ENCODE peak calls at places on chromosomes 1 and 21, in four cellular contexts. P is Caco-2, V is fibroblast of pulmonary artery, C is endodermal cell. F is an unnamed sample.

GRCh38 chr1:232009741-232010140 is 383.2 kb downstream of the DISC1 start:
- DNase-seq in P (no peak), V (no peak), C (no peak), F (no peak)

GRCh38 chr1:51518033-51518729 is 885 bp downstream of the EPS15 start:
- DNase-seq in P (peak), V (peak), C (peak), F (peak)

GRCh38 chr1:177256153-177256814 is 85.5 kb downstream of the BRINP2 start:
- DNase-seq in P (no peak), V (peak), C (peak), F (peak)

GRCh38 chr1:20947409-20947808 is 160.3 kb upstream of the HP1BP3 start:
- DNase-seq in P (no peak), V (no peak), C (no peak), F (no peak)

GRCh38 chr1:197321821-197322220 is 53.8 kb downstream of the CRB1 start:
- DNase-seq in P (no peak), V (no peak), C (no peak), F (no peak)

GRCh38 chr1:165879946-165880345 is 52.5 kb downstream of the UCK2 start:
- DNase-seq in P (no peak), V (no peak), C (no peak), F (no peak)

GRCh38 chr1:205777994-205778393 is 2.7 kb upstream of the RAB29 start:
- DNase-seq in P (no peak), V (no peak), C (no peak), F (peak)

GRCh38 chr1:202047977-202048376 is 37.6 kb downstream of the ELF3 start:
- DNase-seq in P (peak), V (no peak), C (no peak), F (no peak)

GRCh38 chr1:85198864-85199263 is 2.0 kb downstream of the SYDE2 start:
- DNase-seq in P (no peak), V (no peak), C (no peak), F (no peak)

GRCh38 chr1:66282885-66283284 is 251.1 kb upstream of the SGIP1 start:
- DNase-seq in P (no peak), V (no peak), C (no peak), F (no peak)

GRCh38 chr1:29243863-29244185 is 7.5 kb downstream of the PTPRU start:
- DNase-seq in P (no peak), V (peak), C (no peak), F (no peak)

GRCh38 chr1:212481438-212481767 is 48.7 kb downstream of the NENF start:
- DNase-seq in P (no peak), V (no peak), C (no peak), F (no peak)

GRCh38 chr1:8963940-8964339 is 18.3 kb downstream of the CA6 start:
- DNase-seq in P (no peak), V (no peak), C (no peak), F (no peak)

GRCh38 chr1:222813866-222814535 is 838 bp upstream of the DISP1 start:
- DNase-seq in P (no peak), V (no peak), C (no peak), F (no peak)

GRCh38 chr1:235278915-235279292 is 49.1 kb downstream of the ARID4B start:
- DNase-seq in P (no peak), V (no peak), C (no peak), F (no peak)

GRCh38 chr21:37551406-37552355 is 185.1 kb downstream of the DYRK1A start:
- DNase-seq in P (peak), V (peak), C (peak), F (no peak)

GRCh38 chr1:7581754-7582264 is 189.3 kb upstream of the VAMP3 start:
- DNase-seq in P (peak), V (peak), C (no peak), F (no peak)

GRCh38 chr1:151596166-151596933 is 15.5 kb upstream of the SNX27 start:
- DNase-seq in P (peak), V (peak), C (no peak), F (no peak)

GRCh38 chr1:204320413-204320812 is 39.3 kb downstream of the PLEKHA6 start:
- DNase-seq in P (peak), V (peak), C (no peak), F (no peak)

GRCh38 chr1:246600579-246600978 is 34.3 kb downstream of the CNST start:
- DNase-seq in P (no peak), V (no peak), C (no peak), F (no peak)

GRCh38 chr1:86848654-86849053 is 65.3 kb downstream of the SELENOF start:
- DNase-seq in P (no peak), V (no peak), C (no peak), F (no peak)

GRCh38 chr1:54956726-54957125 is 23.7 kb upstream of the TMEM61 start:
- DNase-seq in P (no peak), V (no peak), C (no peak), F (no peak)
- TF ChIP-seq CTCF in P (no peak), V (no peak), C (no peak), F (no peak)

DNA sequence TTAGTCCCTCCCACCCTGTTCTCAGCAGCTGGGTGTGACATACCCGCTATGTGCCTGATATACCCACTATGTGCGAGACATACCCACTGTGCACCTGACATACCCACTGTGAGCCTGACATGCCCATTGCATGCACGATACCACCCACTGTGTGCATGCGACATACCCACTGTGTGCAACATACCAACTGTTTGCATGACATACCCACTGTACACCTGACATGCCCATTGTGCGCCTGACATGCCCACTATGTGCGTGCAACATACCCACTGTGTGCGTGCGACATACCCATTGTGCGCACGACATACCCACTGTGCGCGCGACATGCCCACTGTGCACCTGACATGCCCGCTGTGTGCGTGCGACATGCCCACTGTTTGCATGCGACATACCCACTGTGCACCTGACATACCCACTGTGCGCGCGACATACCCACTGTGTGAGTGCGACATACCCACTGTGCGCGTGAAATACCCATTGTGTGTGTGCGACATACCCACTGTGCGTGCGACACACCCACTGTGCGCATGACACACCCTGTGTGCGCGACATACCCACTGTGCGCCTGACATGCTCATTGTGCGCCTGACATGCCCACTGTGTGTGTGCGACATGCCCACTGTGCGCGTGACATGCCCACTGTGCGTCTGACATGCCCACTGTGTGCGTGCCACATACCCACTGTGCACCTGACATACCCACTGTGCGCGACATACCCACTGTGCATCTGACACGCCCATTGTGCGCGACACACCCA is 2.8 kb upstream of the RRP1 start:
- DNase-seq in P (no peak), V (no peak), C (no peak), F (peak)
- TF ChIP-seq CTCF in P (no peak), V (no peak), C (no peak), F (no peak)

DNA sequence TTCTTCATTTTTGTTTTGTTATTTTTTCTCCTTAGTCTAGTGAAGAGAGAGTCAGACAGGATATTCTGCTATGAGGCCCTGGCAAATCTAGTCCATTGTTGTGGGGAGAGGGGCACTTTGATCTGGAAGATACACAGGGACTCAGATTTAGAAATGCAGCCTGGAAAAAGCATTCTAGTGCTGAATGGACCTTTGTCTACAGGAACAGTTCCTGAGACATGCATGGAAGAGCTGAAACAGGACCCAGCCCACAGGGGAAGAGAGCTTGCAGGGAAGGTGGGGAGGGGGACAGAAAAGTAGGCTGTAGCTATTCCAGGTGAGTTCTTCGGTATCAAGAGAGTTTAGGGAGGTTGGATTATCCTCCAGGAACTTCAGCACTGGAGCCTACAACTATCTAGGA is 98.5 kb downstream of the AKT3 start:
- DNase-seq in P (no peak), V (no peak), C (no peak), F (no peak)
- TF ChIP-seq CTCF in P (no peak), V (no peak), C (no peak), F (no peak)

DNA sequence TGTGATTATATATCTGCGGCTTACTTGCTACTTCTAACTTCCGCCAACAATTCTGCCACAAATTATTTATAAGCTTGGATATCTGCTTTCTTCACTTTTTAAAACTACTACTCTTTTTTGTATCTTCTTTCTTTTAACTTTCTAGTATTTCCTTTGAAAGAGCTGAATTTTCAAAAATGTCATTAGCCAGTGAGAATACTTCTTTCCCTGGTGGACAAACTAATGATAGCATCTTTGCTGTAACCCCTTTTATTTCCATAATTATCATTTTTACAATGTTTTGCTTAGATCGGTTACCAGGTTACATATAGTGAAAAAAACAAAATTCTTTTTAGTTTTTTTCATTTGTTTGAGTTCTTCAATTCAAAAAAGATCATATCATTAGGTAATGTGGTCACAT is 355.9 kb upstream of the ADGRL4 start:
- DNase-seq in P (no peak), V (no peak), C (no peak), F (no peak)
- TF ChIP-seq CTCF in P (no peak), V (peak), C (peak), F (no peak)

GRCh38 chr21:31993826-31994791 is 121.3 kb downstream of the HUNK start:
- DNase-seq in P (no peak), V (no peak), C (no peak), F (no peak)

GRCh38 chr21:31992391-31992790 is 119.6 kb downstream of the HUNK start:
- DNase-seq in P (no peak), V (no peak), C (no peak), F (no peak)

GRCh38 chr21:31987696-31988095 is 114.9 kb downstream of the HUNK start:
- DNase-seq in P (no peak), V (no peak), C (no peak), F (no peak)

GRCh38 chr21:31988492-31989285 is 115.9 kb downstream of the HUNK start:
- DNase-seq in P (no peak), V (no peak), C (no peak), F (peak)

DNA sequence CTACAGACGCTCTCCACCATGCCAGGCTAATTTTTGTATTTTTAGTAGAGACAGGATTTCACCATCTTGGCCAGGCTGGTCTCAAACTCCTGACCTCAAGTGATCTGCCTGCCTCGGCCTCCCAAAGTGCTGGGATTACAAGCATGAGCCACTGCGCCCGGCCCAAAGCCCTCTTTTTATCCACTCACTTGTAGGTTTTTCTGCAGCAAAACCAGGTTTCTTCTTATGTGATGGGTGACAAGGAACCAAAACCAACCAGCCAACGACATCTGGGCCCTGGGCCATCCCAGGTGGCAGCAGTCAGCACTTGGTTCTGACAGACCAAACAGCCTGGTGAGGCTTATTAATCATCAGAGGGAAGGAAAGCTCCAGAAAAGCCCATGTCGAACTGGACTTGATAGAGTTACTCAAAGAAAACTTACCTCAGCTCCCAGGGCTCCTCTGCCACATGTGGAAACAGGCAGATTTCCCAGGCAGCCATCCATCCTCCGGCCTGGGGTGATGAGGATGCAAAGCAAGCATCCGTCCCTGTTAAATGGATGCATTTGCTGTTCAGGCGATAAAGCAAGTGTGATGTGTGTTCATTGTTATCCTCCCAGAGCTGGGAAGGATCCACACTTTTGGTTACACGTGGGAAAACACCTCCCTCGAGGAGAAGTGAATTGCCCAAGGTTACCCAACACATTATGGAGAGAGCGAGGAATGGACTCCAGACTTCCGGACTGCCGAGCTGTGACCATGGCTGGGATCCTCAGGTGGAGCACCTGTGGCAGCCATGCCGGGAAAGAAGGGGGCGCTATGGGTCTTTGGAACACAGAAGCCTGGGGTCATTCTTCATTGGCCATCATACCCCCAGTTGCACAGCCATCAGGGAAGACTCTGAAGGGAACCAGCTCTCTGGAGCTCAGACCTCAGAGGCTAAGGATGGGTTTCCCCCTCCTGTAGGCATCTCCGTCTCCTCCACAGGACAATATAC is 118.8 kb downstream of the HUNK start:
- DNase-seq in P (no peak), V (no peak), C (peak), F (peak)
- TF ChIP-seq CTCF in P (no peak), V (no peak), C (peak), F (no peak)

GRCh38 chr1:233094269-233094668 is 143.9 kb downstream of the NTPCR start:
- DNase-seq in P (no peak), V (no peak), C (no peak), F (no peak)

GRCh38 chr1:233098255-233098580 is 147.8 kb downstream of the NTPCR start:
- DNase-seq in P (no peak), V (no peak), C (no peak), F (no peak)

GRCh38 chr1:233102381-233102780 is 152.0 kb downstream of the NTPCR start:
- DNase-seq in P (no peak), V (no peak), C (no peak), F (no peak)

GRCh38 chr1:233094691-233095090 is 144.3 kb downstream of the NTPCR start:
- DNase-seq in P (no peak), V (no peak), C (no peak), F (no peak)

DNA sequence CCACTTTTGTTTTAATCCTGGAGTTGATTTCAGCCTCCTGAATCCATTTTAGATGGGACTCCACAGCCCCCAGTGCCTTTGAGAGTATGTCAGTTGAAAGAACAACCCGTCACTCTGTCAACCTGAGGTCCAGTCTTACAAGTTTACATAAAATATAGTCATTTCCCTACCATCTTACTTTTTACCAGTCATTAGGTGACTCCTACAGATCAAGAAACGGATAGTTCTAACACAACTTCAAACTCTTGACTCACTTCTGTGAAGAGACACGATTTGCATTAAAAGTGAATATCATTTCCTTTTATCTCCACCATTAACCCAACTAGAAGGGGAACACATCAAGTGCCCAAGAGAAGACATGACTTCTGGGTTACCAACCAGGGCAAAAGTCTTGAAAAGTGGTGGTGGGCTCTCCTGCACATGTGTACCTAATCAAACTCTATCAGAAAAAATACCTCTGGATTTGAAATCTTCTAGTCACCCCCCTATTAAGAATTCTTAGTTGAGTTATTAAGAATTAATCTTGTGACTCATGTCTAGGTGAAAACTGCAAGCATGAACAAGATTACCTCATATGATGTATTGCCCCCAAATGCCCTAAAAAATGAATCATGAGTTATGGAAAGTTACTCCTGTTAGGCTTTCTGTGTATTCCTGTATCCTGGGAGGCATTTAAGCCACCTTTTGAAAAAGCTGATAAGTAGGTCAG is 147.3 kb downstream of the NTPCR start:
- DNase-seq in P (no peak), V (peak), C (no peak), F (no peak)
- TF ChIP-seq CTCF in P (no peak), V (no peak), C (no peak), F (no peak)

GRCh38 chr1:24424990-24425389 is 9.4 kb downstream of the NIPAL3 start:
- DNase-seq in P (no peak), V (no peak), C (no peak), F (no peak)

GRCh38 chr1:24420547-24420946 is 4.9 kb downstream of the NIPAL3 start:
- DNase-seq in P (no peak), V (peak), C (no peak), F (peak)

GRCh38 chr1:24424207-24424606 is 8.6 kb downstream of the NIPAL3 start:
- DNase-seq in P (no peak), V (no peak), C (no peak), F (no peak)

GRCh38 chr1:24418898-24419628 is 3.5 kb downstream of the NIPAL3 start:
- DNase-seq in P (no peak), V (peak), C (no peak), F (peak)

DNA sequence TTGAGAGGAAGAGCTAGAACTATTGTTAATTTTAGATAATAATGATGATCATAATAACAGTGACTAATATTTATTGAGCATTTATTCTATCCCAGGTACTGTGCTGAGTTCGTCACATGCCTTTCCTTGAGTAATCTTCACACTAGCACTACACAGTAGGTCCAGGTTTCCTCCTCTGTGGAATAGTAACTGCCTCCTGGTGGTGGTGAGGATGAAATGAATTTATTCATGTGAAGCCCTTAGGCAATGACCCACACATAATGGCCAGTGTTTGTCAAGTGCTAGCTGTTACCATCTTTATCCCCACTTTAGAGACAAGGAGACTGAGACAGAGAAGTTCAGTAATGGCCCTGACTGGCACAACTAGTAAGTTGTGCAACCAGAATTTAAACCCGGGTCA is 5.9 kb downstream of the NIPAL3 start:
- DNase-seq in P (no peak), V (no peak), C (no peak), F (no peak)
- TF ChIP-seq CTCF in P (no peak), V (peak), C (peak), F (no peak)

GRCh38 chr21:38770660-38771059 is 35.1 kb upstream of the ETS2 start:
- DNase-seq in P (no peak), V (no peak), C (no peak), F (no peak)

GRCh38 chr21:38768385-38769071 is 37.2 kb upstream of the ETS2 start:
- DNase-seq in P (no peak), V (peak), C (no peak), F (no peak)

GRCh38 chr21:38771536-38771935 is 34.2 kb upstream of the ETS2 start:
- DNase-seq in P (no peak), V (no peak), C (no peak), F (no peak)

GRCh38 chr21:38766987-38767722 is 38.6 kb upstream of the ETS2 start:
- DNase-seq in P (no peak), V (no peak), C (no peak), F (no peak)

GRCh38 chr21:38769253-38769780 is 36.4 kb upstream of the ETS2 start:
- DNase-seq in P (no peak), V (peak), C (no peak), F (no peak)
- TF ChIP-seq CTCF in P (no peak), V (no peak), C (no peak), F (no peak)

DNA sequence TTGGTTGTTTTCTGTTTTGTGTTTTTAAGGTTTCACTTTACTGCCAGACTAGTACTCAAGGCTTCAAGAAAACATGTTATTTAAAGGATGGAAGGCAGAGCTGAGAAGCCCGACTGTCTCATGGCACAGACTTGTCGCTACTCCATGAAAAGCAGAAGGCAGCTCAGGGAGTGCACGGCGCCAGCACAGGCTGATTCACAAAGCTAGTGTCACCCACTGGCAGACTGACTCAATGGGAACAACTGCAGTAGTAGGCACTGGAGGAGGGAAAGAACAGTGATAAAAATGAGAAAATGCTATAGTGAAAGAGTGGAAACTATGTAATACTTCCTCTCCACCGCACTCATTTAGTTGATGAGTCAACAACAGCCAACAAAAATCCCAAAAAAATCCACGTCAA is 14.7 kb downstream of the HSF2BP start:
- DNase-seq in P (no peak), V (peak), C (no peak), F (no peak)
- TF ChIP-seq CTCF in P (no peak), V (no peak), C (no peak), F (no peak)